ENCODE peak calls at places on chromosomes 16 and 17, in six cellular contexts. C is stimulated activated naive CD4-positive, alpha-beta T cell; Y is neuronal stem cell; L is DMS153; E is aorta; S is NCI-H187. U is an unnamed sample.

GRCh38 chr16:23174622-23175021 is 7.9 kb upstream of the SCNN1G start:
- DNase-seq in E (no peak), S (no peak), Y (peak), C (no peak), L (no peak), U (no peak)

GRCh38 chr17:15278381-15278780 is 13.3 kb upstream of the PMP22 start:
- DNase-seq in E (no peak), L (no peak), Y (no peak), S (no peak), C (no peak), U (peak)

GRCh38 chr17:21061158-21061835 is 18.5 kb upstream of the USP22 start:
- DNase-seq in Y (no peak), L (no peak), E (no peak), C (no peak), S (no peak), U (no peak)

GRCh38 chr16:4386452-4386813 is 14.8 kb downstream of the VASN start:
- DNase-seq in L (no peak), Y (no peak), C (no peak), S (no peak), E (peak), U (no peak)

GRCh38 chr17:77601054-77601979 is 357.2 kb upstream of the TNRC6C start:
- DNase-seq in S (no peak), E (peak), C (no peak), L (no peak), Y (no peak), U (no peak)

GRCh38 chr17:78426293-78426879 is 47.9 kb downstream of the PGS1 start:
- DNase-seq in C (no peak), L (no peak), Y (no peak), S (no peak), E (no peak), U (no peak)

GRCh38 chr17:43338886-43339516 is 59.8 kb upstream of the ARL4D start:
- DNase-seq in S (peak), E (peak), Y (no peak), L (peak), C (peak), U (peak)

GRCh38 chr16:50457979-50458461 is 89.2 kb upstream of the BRD7 start:
- DNase-seq in L (no peak), S (no peak), Y (no peak), C (no peak), E (no peak), U (no peak)

GRCh38 chr17:7834554-7834890 is 505 bp downstream of the KDM6B start:
- DNase-seq in Y (peak), E (peak), C (no peak), L (no peak), S (no peak), U (no peak)

GRCh38 chr16:65225488-65225887 is 103.6 kb upstream of the CDH11 start:
- DNase-seq in E (no peak), Y (no peak), L (no peak), S (no peak), C (no peak), U (no peak)

GRCh38 chr16:3292604-3293003 is 9.3 kb downstream of the ZNF263 start:
- DNase-seq in E (no peak), Y (no peak), S (no peak), C (no peak), L (no peak), U (no peak)